ENCODE peak calls at places on chromosomes 4 and X, in seven cellular contexts. X, C, S, Q, M, O and E are unnamed samples.

GRCh38 chrX:115968436-115969252 is 201.9 kb upstream of the AGTR2 start:
- DNase-seq in C (peak), X (peak), Q (no peak), M (peak), O (peak), S (no peak), E (no peak)

GRCh38 chr4:96170198-96170597 is 330.3 kb downstream of the PDHA2 start:
- DNase-seq in X (no peak), Q (peak), S (no peak), O (no peak), C (no peak), M (no peak), E (no peak)

GRCh38 chr4:53734584-53735363 is 143.5 kb upstream of the LNX1 start:
- DNase-seq in M (peak), X (no peak), C (no peak), S (no peak), O (no peak), Q (no peak), E (no peak)

GRCh38 chr4:48778431-48779094 is 1.5 kb downstream of the FRYL start:
- DNase-seq in M (peak), O (no peak), Q (no peak), C (peak), X (peak), S (no peak), E (no peak)

GRCh38 chr4:177532363-177532762 is 90.1 kb upstream of the AGA start:
- DNase-seq in X (no peak), O (no peak), M (no peak), C (no peak), S (no peak), Q (no peak), E (no peak)

GRCh38 chrX:68568136-68568535 is 69.3 kb downstream of the YIPF6 start:
- DNase-seq in O (no peak), S (no peak), M (no peak), Q (no peak), C (no peak), X (no peak), E (no peak)

GRCh38 chr4:54971474-54971950 is 153.9 kb downstream of the KDR start:
- DNase-seq in X (peak), M (peak), S (no peak), Q (no peak), C (peak), O (peak), E (no peak)

GRCh38 chrX:107729558-107730297 is 45.9 kb downstream of the TSC22D3 start:
- DNase-seq in M (no peak), S (no peak), X (no peak), C (peak), O (no peak), Q (no peak), E (no peak)

GRCh38 chrX:22135994-22136684 is 104.0 kb downstream of the PHEX start:
- DNase-seq in Q (peak), O (peak), X (peak), S (no peak), M (peak), C (peak), E (no peak)

GRCh38 chr4:138927065-138927464 is 88.5 kb upstream of the NOCT start:
- DNase-seq in Q (no peak), X (no peak), C (no peak), M (peak), O (no peak), S (no peak), E (no peak)

GRCh38 chr4:36841583-36842326 is 402.8 kb upstream of the NWD2 start:
- DNase-seq in S (no peak), C (no peak), O (no peak), M (no peak), X (no peak), Q (no peak), E (no peak)